ENCODE peak calls at places on chromosomes 11 and 22, in four cellular contexts. U is A549, J is GM12878, P is K562. B is an unnamed sample.

GRCh38 chr11:17528906-17529813 is 15.1 kb downstream of the USH1C start:
- DNase-seq in U (no peak), J (no peak), P (no peak), B (no peak)

GRCh38 chr11:134999490-135000066 is 587.5 kb upstream of the B3GAT1 start:
- DNase-seq in U (no peak), J (no peak), P (no peak), B (no peak)

GRCh38 chr11:115645631-115646271 is 141.5 kb upstream of the CADM1 start:
- DNase-seq in U (no peak), J (no peak), P (peak), B (no peak)

GRCh38 chr11:58923300-58923788 is 15.9 kb upstream of the GLYATL1 start:
- DNase-seq in U (no peak), J (no peak), P (peak), B (peak)

GRCh38 chr22:22362939-22363338 is 118.4 kb downstream of the VPREB1 start:
- DNase-seq in U (no peak), J (no peak), P (no peak), B (no peak)

GRCh38 chr11:87347860-87348259 is 310.1 kb downstream of the TMEM135 start:
- DNase-seq in U (no peak), J (no peak), P (no peak), B (no peak)

GRCh38 chr11:35617687-35618496 is at the start of gene FJX1:
- DNase-seq in U (peak), J (no peak), P (peak), B (peak)

GRCh38 chr11:46009647-46010046 is 87.2 kb downstream of the LARGE2 start:
- DNase-seq in U (no peak), J (no peak), P (no peak), B (no peak)

GRCh38 chr11:33530824-33531223 is 169.8 kb downstream of the C11orf91 start:
- DNase-seq in U (no peak), J (no peak), P (no peak), B (peak)

GRCh38 chr11:124934862-124935547 is 842 bp downstream of the HEPACAM start:
- DNase-seq in U (no peak), J (no peak), P (no peak), B (peak)

GRCh38 chr11:72221386-72221785 is 3.2 kb upstream of the INPPL1 start:
- DNase-seq in U (no peak), J (no peak), P (no peak), B (no peak)

GRCh38 chr22:49632199-49633009 is 195.3 kb downstream of the BRD1 start:
- DNase-seq in U (peak), J (no peak), P (no peak), B (peak)

GRCh38 chr11:93529707-93530467 is 13.3 kb downstream of the SMCO4 start:
- DNase-seq in U (no peak), J (no peak), P (no peak), B (peak)

GRCh38 chr11:111461460-111462240 is 50.5 kb downstream of the BTG4 start:
- DNase-seq in U (no peak), J (no peak), P (no peak), B (no peak)

GRCh38 chr11:16195659-16196058 is 160.7 kb downstream of the SOX6 start:
- DNase-seq in U (no peak), J (no peak), P (no peak), B (peak)

GRCh38 chr11:70530010-70530409 is 131.7 kb downstream of the CTTN start:
- DNase-seq in U (no peak), J (no peak), P (no peak), B (no peak)

GRCh38 chr11:118789501-118790356 is 1.2 kb downstream of the DDX6 start:
- DNase-seq in U (no peak), J (peak), P (no peak), B (no peak)

GRCh38 chr11:134512061-134512460 is 100.0 kb upstream of the B3GAT1 start:
- DNase-seq in U (no peak), J (no peak), P (no peak), B (no peak)

GRCh38 chr11:83818349-83818748 is 532.2 kb upstream of the CCDC90B start:
- DNase-seq in U (no peak), J (no peak), P (no peak), B (peak)

GRCh38 chr11:48307760-48308386 is 1.9 kb downstream of the OR4S1 start:
- DNase-seq in U (peak), J (no peak), P (peak), B (peak)

DNA sequence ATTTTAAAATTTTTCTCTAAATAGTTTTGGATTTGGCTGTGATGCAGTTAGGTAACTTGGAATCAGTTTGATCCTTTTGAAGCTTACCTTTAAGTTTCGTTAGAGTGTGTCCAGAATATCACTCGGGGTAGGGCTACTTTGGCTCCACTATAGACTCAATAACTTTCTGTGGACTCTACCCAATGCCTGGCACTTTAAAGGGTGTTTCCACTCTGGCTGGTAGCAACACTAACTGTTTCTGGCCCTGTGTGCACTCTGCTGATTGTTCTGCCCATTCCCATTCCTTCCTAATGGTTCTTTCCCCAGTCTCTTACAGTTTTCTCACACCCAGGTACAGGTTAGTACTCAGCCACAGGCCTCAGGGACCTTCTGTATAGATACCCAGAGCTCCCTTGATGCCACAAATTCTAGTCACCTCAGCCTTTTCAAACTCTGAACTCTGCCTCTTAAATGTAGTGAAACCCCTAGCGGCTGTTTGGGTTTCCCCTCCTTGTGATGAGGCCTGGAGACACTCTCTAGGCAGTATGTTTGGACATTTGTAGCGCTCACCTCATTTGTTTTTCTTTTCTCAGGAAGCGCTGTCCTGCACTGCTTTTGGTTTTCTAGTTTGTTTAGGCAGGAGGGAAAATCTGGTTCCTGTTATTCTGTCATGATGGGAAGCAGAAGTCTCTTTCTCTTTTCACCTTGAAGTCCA is 16.8 kb downstream of the CUL5 start:
- DNase-seq in U (no peak), J (peak), P (no peak), B (peak)
- TF ChIP-seq ELK1 in U (no peak), J (no peak), P (no peak), B (no peak)

GRCh38 chr22:36644333-36644757 is 59.2 kb downstream of the CACNG2 start:
- DNase-seq in U (peak), J (no peak), P (peak), B (peak)
- TF ChIP-seq ELK1 in U (no peak), J (no peak), P (no peak), B (no peak)

GRCh38 chr22:41285441-41285819 is 557 bp downstream of the RANGAP1 start:
- DNase-seq in U (no peak), J (no peak), P (peak), B (peak)
- TF ChIP-seq ELK1 in U (no peak), J (no peak), P (no peak), B (no peak)

DNA sequence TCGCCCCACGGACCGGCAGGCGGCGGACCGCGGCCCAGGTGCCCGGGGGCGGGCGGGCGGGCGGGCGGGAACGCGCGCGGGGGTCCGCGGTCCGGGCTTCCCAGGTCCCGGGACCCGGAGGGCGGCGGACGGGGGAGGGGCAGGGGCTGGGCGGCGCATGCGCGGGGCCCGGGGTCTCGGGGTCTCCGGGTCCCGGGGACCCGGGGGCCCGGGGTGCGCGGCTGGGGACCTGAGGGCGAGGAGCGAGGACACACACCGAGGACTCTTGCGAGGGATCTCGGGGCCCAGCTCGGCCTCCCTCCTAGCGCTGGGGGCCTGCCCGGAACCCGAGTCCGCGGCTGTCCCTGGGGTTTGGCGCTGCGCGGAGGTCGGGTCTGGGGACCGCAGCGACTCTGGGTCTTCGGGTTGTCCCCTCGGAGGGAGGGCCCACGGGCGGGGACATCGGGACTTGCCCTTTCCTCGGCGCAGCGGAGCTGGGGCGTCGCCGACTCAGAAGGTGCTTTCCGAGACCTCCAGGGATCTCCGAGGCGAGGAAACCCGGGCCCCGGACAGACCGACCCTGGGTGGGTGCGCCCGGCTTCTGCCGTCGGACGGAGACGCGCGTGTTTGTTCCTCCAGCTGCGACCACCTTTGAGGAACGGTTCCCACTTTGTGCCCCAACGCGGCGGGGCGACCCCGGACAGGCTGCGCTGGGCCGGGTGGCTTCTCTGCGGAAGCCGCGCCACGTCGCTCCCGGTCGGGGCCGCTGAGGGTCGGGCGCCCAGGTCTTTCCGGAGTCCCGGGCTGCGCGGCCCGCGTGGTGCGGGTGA is 493 bp downstream of the PPARA start:
- DNase-seq in U (peak), J (no peak), P (peak), B (no peak)
- TF ChIP-seq ELK1 in U (no peak), J (no peak), P (no peak), B (no peak)

DNA sequence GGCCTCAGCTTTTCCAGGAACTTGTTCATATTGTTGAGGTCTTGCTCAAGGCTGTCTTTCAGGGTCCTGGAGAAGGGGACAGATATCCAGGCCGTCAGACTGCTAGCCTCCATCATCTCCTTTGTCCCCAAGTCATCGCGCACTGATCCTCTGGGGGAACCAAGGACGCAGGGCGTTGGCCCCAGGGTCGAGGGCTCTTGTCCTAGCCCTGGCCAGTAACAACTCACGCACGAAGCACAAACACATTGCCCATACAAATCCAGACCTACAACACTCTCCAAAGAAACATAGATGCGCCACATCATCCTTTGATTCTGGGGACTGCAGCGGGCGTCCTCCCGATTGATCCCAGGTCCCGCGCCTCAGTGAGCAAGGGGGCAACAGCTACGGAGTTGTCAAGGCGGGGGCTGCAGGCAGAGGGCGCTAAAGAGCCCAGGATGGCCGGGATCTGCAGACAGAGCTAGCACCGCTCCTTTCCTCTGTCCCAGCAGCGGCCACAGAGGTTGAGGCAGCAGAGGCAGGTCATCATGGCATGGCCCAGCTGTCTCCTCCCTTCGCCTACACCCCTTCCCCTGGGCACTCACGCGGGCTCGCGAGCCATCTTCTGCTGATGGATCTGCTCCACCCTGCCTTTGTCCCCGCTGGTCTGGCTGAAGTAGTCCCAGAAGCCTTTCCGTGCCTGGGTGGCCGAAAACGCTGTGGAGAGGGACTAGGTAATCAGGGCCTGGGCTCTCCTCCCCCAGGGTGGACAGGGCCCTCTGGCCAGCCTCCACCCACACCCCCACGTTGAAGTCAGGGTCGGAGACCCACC is 472 bp downstream of the APOA5 start:
- DNase-seq in U (peak), J (no peak), P (peak), B (peak)
- TF ChIP-seq ELK1 in U (no peak), J (no peak), P (no peak), B (no peak)

DNA sequence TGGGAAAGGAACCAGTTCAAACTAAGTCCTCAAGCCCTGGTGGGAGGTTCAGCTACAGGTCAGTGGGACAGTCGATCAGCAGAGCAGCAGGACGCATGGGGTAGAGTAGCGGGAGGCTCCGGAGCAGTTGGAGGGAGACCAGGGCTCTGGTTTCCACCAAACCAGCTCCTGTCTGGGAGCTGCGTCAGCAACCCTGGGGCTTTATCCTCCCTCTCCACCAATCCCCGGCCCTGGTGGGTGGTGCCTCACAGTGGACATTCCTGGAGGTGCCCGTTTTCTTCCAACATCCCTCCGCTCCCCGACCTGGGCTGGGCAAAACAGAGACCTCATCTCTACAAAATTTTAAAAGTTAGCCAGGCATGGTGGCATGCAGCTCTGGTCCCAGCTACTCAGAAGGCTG is 32.4 kb downstream of the ZNF195 start:
- DNase-seq in U (no peak), J (no peak), P (no peak), B (no peak)
- TF ChIP-seq ELK1 in U (no peak), J (no peak), P (no peak), B (no peak)

DNA sequence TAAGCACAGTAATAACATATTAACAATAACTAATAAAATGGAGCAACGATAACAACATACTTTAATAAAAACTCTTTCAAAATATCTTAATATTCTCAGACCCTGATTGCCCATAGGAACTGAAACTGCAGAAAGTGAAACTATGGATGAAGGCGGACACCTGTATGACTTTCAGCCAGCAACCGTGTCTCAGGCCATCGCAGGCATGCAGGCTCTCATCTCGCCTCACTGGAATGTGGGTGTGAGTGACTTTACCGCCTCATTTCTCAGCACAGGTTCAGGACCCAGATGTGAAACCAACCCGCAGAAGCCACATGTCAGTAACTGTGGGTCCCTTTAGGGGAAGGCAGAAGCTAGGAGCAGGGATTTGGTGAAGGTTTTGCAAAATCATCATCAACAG is 539.1 kb downstream of the FAM181B start:
- DNase-seq in U (no peak), J (no peak), P (no peak), B (no peak)
- TF ChIP-seq ELK1 in U (no peak), J (no peak), P (no peak), B (no peak)

B was measured in IMR-90.